ENCODE peak calls at places on chromosomes 5 and 9, in six cellular contexts. X is lower lobe of right lung; Q is HCT116; Z is adrenal gland; R is CD8-positive, alpha-beta memory T cell; K is A549. P is an unnamed sample. For H3K4me1, the result is how much of the 10 kb centered on the place peaks cover.

GRCh38 chr9:124392855-124393460 is 22.3 kb downstream of the PSMB7 start:
- DNase-seq in X (no peak), Z (peak), K (peak), R (no peak), Q (peak), P (peak)

GRCh38 chr5:42943931-42944631 is 96.0 kb downstream of the ANXA2R start:
- DNase-seq in K (no peak), Z (peak), Q (no peak), R (no peak), X (no peak), P (no peak)

GRCh38 chr5:179319123-179319522 is 26.1 kb downstream of the ADAMTS2 start:
- DNase-seq in Q (no peak), Z (no peak), K (no peak), X (no peak), R (no peak), P (no peak)

GRCh38 chr5:178612299-178612698 is 14.6 kb downstream of the CLK4 start:
- DNase-seq in K (no peak), R (no peak), Q (no peak), X (no peak), Z (no peak), P (no peak)

GRCh38 chr5:58002318-58002717 is 457.6 kb downstream of the PLK2 start:
- DNase-seq in X (no peak), Z (no peak), K (peak), R (no peak), Q (no peak), P (no peak)

GRCh38 chr5:114393159-114393558 is 31.3 kb downstream of the KCNN2 start:
- DNase-seq in Z (no peak), X (no peak), Q (no peak), R (no peak), K (no peak), P (no peak)

GRCh38 chr5:154356256-154356655 is 89.5 kb upstream of the SAP30L start:
- DNase-seq in K (peak), X (no peak), Q (no peak), Z (no peak), R (no peak), P (no peak)

GRCh38 chr9:130461218-130461630 is 16.5 kb downstream of the ASS1 start:
- DNase-seq in K (peak), Z (peak), R (peak), Q (no peak), X (peak), P (peak)

GRCh38 chr5:103101079-103101732 is 18.7 kb downstream of the GIN1 start:
- DNase-seq in Q (no peak), R (no peak), Z (no peak), K (no peak), X (no peak), P (no peak)

GRCh38 chr9:72871685-72872084 is 81.2 kb downstream of the ALDH1A1 start:
- DNase-seq in R (no peak), Q (peak), K (peak), Z (no peak), X (no peak), P (no peak)

DNA sequence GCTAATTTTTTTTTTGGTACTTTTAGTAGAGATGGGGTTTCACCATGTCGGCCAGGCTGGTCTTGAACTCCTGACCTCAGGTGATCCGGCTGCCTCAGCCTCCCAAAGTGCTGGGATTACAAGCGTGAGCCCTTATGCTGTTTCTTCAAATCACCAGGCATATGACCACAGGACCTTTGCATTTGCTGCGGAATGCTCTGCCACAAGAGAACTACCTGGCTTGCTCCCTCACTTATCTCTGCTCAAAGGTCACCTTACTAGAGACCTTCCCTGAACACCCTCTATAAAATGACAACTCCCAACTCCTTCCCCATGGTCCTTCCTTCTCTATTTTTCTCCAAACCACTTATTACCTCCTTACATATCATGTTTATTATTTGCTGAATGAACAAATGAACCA is 1.4 kb downstream of the ZER1 start:
- DNase-seq in Q (no peak), R (no peak), X (no peak), K (no peak), Z (no peak), P (no peak)
- H3K4me3 ChIP-seq in Q (peak), R (peak), X (peak), K (no peak), Z (no peak), P (no peak)

GRCh38 chr9:75213765-75214164 is 125.5 kb downstream of the OSTF1 start:
- DNase-seq in R (no peak), K (no peak), Z (no peak), Q (no peak), X (no peak), P (no peak)

GRCh38 chr9:75210215-75210614 is 121.9 kb downstream of the OSTF1 start:
- DNase-seq in K (no peak), Z (no peak), Q (no peak), R (no peak), X (no peak), P (no peak)
- H3K4me1 ChIP-seq in K (under half), Z (under half), Q (under half), R (under half), X (under half), P (under half)

GRCh38 chr5:141856030-141856790 is 22.0 kb downstream of the PCDH1 start:
- DNase-seq in X (no peak), Q (no peak), R (no peak), Z (no peak), K (no peak), P (no peak)

GRCh38 chr5:141851195-141851874 is 26.9 kb downstream of the PCDH1 start:
- DNase-seq in K (no peak), X (no peak), Q (no peak), R (no peak), Z (no peak), P (no peak)

GRCh38 chr5:141855265-141856029 is 22.8 kb downstream of the PCDH1 start:
- DNase-seq in K (no peak), Z (peak), R (no peak), X (no peak), Q (no peak), P (no peak)

GRCh38 chr5:141852448-141852847 is 25.8 kb downstream of the PCDH1 start:
- DNase-seq in Q (no peak), K (no peak), R (no peak), Z (no peak), X (no peak), P (no peak)

GRCh38 chr5:141853895-141854626 is 24.1 kb downstream of the PCDH1 start:
- DNase-seq in X (no peak), Z (no peak), Q (no peak), K (no peak), R (no peak), P (no peak)
- H3K4me3 ChIP-seq in X (no peak), Z (no peak), Q (no peak), K (no peak), R (no peak), P (no peak)

DNA sequence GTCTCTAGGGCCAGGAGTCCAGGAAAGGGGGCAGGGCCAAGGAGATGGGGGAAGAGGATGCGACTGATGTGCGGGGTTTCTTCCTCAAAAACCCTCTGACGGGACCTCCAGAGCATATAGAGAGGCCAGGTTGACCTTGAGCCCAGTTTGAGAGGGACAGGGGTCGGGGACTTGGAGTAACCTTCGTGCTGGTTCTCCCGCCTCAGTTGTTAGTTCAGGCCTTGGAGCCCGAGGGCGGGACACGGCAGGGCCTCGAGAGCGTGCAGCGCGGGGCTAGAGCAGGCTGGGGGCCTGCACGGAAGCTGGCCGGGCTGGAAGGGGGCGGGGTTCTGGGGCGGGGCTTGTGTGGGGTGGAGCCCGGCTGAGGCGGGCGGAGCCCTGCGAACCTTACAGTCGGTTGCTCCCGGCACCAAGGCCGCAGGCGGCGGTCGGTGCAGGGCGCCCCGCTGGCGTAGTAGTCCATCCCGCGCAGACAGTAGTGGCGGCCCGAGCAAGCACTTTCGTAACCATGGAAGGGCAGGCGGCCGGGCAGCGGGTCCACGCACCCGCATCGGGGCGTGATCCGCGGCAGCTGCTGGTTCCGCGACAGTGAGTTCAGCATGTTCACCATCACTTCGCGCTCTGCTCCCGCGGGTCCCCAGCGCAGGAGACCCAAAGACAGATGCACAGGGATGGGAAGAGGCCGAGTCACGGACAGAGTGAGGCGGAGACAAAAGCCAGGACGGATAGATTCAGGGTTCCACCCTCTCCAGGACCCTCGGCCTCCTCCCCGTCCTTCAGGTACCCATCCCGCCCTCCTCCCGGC is 4.0 kb upstream of the MYORG start:
- DNase-seq in K (peak), Z (peak), X (peak), Q (no peak), R (peak), P (no peak)
- H3K4me1 ChIP-seq in K (under half), Z (under half), X (under half), Q (under half), R (under half), P (under half)

GRCh38 chr5:83720805-83721431 is at the start of gene HAPLN1:
- DNase-seq in R (no peak), K (no peak), Q (no peak), X (no peak), Z (no peak), P (no peak)
- H3K4me3 ChIP-seq in R (no peak), K (peak), Q (peak), X (peak), Z (no peak), P (no peak)

P was measured in HAP-1.